ENCODE peak calls at places on chromosomes 4 and X, in eight cellular contexts. X is mammary epithelial cell, F is colonic mucosa, C is IMR-90, H is hepatocyte, L is cardiac muscle cell, R is psoas muscle, G is uterus. B is an unnamed sample. For H3K9me3, the result is how much of the 10 kb centered on the place peaks cover.

GRCh38 chr4:41362647-41363383 is 106.1 kb downstream of the UCHL1 start:
- DNase-seq in X (no peak), F (no peak), C (no peak), H (no peak), L (no peak), R (no peak), G (no peak), B (peak)

GRCh38 chr4:180057891-180058643 is 2185.1 kb upstream of the TENM3 start:
- DNase-seq in X (peak), F (peak), C (no peak), H (peak), L (peak), R (peak), G (no peak), B (peak)

GRCh38 chrX:103629295-103630170 is 758 bp downstream of the TCEAL1 start:
- DNase-seq in X (peak), F (peak), C (peak), H (peak), L (peak), R (peak), G (peak), B (peak)

GRCh38 chr4:79259242-79259641 is 66.6 kb downstream of the NAA11 start:
- DNase-seq in X (no peak), F (no peak), C (no peak), H (no peak), L (no peak), R (no peak), G (no peak), B (no peak)

GRCh38 chr4:187666634-187667033 is 328.9 kb upstream of the ZFP42 start:
- DNase-seq in X (no peak), F (no peak), C (peak), H (peak), L (no peak), R (no peak), G (no peak), B (no peak)

GRCh38 chr4:148126825-148127224 is 315.4 kb downstream of the NR3C2 start:
- DNase-seq in X (no peak), F (no peak), C (peak), H (no peak), L (no peak), R (no peak), G (no peak), B (no peak)

GRCh38 chr4:166657261-166657660 is 577.0 kb downstream of the SPOCK3 start:
- DNase-seq in X (peak), F (no peak), C (no peak), H (peak), L (peak), R (no peak), G (no peak), B (peak)

GRCh38 chr4:113919611-113920010 is 59.8 kb downstream of the ARSJ start:
- DNase-seq in X (peak), F (no peak), C (peak), H (no peak), L (no peak), R (no peak), G (no peak), B (no peak)

GRCh38 chrX:108091878-108092291 is 307 bp downstream of the ATG4A start:
- DNase-seq in X (no peak), F (no peak), C (no peak), H (no peak), L (no peak), R (peak), G (no peak), B (no peak)

GRCh38 chr4:156298230-156298629 is 344.6 kb upstream of the CTSO start:
- DNase-seq in X (peak), F (no peak), C (peak), H (peak), L (no peak), R (no peak), G (peak), B (peak)

GRCh38 chrX:135112096-135112729 is 8.1 kb downstream of the ETDB start:
- DNase-seq in X (peak), F (peak), C (peak), H (peak), L (peak), R (no peak), G (no peak), B (no peak)

GRCh38 chrX:22220941-22221340 is 51.8 kb upstream of the CBLL2 start:
- DNase-seq in X (peak), F (no peak), C (peak), H (no peak), L (no peak), R (no peak), G (no peak), B (peak)

DNA sequence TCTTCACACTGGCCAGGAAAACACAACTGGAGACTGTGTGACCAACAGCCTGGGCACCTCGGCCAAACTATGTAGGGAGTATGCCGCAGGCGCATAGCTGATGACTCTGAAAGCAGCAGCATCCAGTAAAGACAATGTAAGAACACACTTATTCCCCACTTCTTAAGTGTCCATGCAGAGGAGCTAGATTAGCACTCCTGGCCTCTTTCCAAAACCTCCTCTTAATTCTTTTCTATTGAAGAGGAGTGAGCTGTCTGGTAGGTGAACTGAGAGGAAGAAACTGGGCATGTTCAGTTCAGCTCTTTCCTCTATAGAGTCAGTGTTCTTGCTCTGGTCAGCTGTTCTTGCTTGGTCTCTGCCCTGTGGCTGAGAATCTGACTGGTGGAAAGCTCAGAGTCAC is 21.1 kb downstream of the NMU start:
- DNase-seq in X (no peak), F (no peak), C (no peak), H (no peak), L (no peak), R (no peak), G (no peak), B (no peak)
- H3K9me3 ChIP-seq in X (under half), F (under half), C (under half), H (under half), L (under half), R (under half), G (under half), B (under half)

DNA sequence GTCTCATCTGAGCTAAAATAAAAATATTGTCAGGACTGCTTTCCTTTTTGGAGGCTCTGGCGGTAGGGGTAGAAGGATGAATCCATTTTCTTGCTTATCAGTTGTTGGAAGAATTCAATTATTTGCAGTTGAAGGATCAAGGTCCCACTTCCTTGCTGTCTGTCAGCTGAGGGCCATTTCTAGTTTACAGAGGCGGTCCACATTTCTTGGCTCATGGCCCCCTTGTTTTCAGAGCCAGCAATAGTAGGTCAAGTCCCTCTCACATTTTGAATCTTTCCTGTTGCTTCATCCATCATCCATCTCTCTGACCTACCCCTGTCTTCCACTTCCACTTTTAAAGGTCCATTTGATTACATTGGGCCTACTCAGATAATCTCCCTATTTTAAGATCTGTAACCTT is 1099.3 kb upstream of the DIAPH2 start:
- DNase-seq in X (no peak), F (no peak), C (no peak), H (no peak), L (no peak), R (no peak), G (no peak), B (no peak)
- H3K4me3 ChIP-seq in X (no peak), F (no peak), C (no peak), H (no peak), L (no peak), R (no peak), G (no peak), B (no peak)

GRCh38 chrX:56000729-56001128 is 231.4 kb upstream of the KLF8 start:
- DNase-seq in X (no peak), F (no peak), C (no peak), H (no peak), L (no peak), R (no peak), G (no peak), B (no peak)
- H3K9me3 ChIP-seq in X (under half), F (under half), C (under half), H (under half), L (under half), R (under half), G (under half), B (under half)

GRCh38 chr4:145433684-145434083 is 48.0 kb upstream of the SMAD1 start:
- DNase-seq in X (no peak), F (no peak), C (no peak), H (no peak), L (no peak), R (no peak), G (no peak), B (no peak)
- H3K4me3 ChIP-seq in X (no peak), F (no peak), C (no peak), H (no peak), L (no peak), R (no peak), G (no peak), B (no peak)

DNA sequence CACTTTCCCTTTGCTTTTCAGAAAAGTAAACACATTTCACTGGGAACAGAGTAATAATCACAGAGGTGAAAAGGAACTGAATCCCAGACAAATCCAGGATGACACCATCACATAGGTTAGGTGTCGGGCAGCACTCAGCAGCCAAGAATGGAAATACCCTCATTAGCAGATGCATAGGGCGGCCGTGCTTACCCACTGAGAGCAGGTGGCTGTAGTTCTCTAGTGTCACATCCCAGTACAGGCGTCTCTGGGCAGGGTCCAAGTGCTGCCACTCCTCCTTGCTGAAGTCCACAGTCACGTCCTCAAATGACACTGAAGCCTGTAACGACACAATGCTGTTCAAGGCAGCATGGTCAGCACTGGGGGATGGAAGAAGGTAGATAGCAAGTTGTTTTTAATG is 26.9 kb downstream of the ZNF41 start:
- DNase-seq in X (no peak), F (no peak), C (no peak), H (no peak), L (no peak), R (peak), G (no peak), B (no peak)
- H3K9me3 ChIP-seq in X (under half), F (under half), C (under half), H (under half), L (under half), R (under half), G (under half), B (under half)